ENCODE peak calls at places on chromosomes 1 and 21, in five cellular contexts. Y, P, U, L and Q are unnamed samples. For H3K4me1, the result is how much of the 10 kb centered on the place peaks cover.

GRCh38 chr1:1151306-1151705 is 22.4 kb upstream of the TTLL10 start:
- DNase-seq in Y (no peak), P (no peak), U (no peak), L (no peak), Q (no peak)

GRCh38 chr1:71463144-71463543 is 382.3 kb upstream of the ZRANB2 start:
- DNase-seq in Y (no peak), P (no peak), U (no peak), L (no peak), Q (no peak)

GRCh38 chr1:165289556-165289955 is 67.0 kb downstream of the LMX1A start:
- DNase-seq in Y (no peak), P (no peak), U (no peak), L (no peak), Q (no peak)

GRCh38 chr1:57839067-57839466 is 415.2 kb upstream of the DAB1 start:
- DNase-seq in Y (no peak), P (no peak), U (no peak), L (no peak), Q (no peak)

GRCh38 chr1:87450615-87451209 is 122.0 kb downstream of the LMO4 start:
- DNase-seq in Y (no peak), P (no peak), U (no peak), L (peak), Q (peak)

GRCh38 chr1:41495171-41495948 is 10.9 kb upstream of the EDN2 start:
- DNase-seq in Y (no peak), P (no peak), U (peak), L (no peak), Q (no peak)

GRCh38 chr1:41498809-41499208 is 14.3 kb upstream of the EDN2 start:
- DNase-seq in Y (no peak), P (no peak), U (peak), L (no peak), Q (no peak)

GRCh38 chr21:35430260-35430659 is 381.2 kb upstream of the RUNX1 start:
- DNase-seq in Y (no peak), P (no peak), U (no peak), L (no peak), Q (no peak)

GRCh38 chr1:240401721-240402120 is 210.2 kb downstream of the GREM2 start:
- DNase-seq in Y (no peak), P (no peak), U (no peak), L (no peak), Q (no peak)

GRCh38 chr1:85374160-85374559 is 90.8 kb downstream of the DDAH1 start:
- DNase-seq in Y (no peak), P (no peak), U (no peak), L (no peak), Q (no peak)

GRCh38 chr1:156838972-156839371 is 19.9 kb downstream of the INSRR start:
- DNase-seq in Y (no peak), P (no peak), U (no peak), L (peak), Q (peak)

GRCh38 chr1:11714831-11715574 is 20.9 kb upstream of the AGTRAP start:
- DNase-seq in Y (no peak), P (no peak), U (no peak), L (no peak), Q (no peak)

GRCh38 chr1:27403065-27403726 is 10.8 kb downstream of the GPR3 start:
- DNase-seq in Y (peak), P (no peak), U (peak), L (peak), Q (peak)

GRCh38 chr1:47592296-47592975 is 154.6 kb downstream of the FOXD2 start:
- DNase-seq in Y (no peak), P (no peak), U (no peak), L (no peak), Q (no peak)

GRCh38 chr1:84944767-84945486 is 51.9 kb upstream of the LPAR3 start:
- DNase-seq in Y (peak), P (peak), U (no peak), L (peak), Q (peak)

GRCh38 chr1:12402159-12402673 is 172.4 kb downstream of the VPS13D start:
- DNase-seq in Y (no peak), P (no peak), U (no peak), L (no peak), Q (no peak)

GRCh38 chr1:53134042-53134485 is 8.4 kb downstream of the SLC1A7 start:
- DNase-seq in Y (no peak), P (no peak), U (no peak), L (no peak), Q (no peak)

GRCh38 chr1:10607228-10607627 is 132.5 kb downstream of the PEX14 start:
- DNase-seq in Y (no peak), P (no peak), U (no peak), L (no peak), Q (no peak)

GRCh38 chr1:232599178-232600041 is 30.5 kb downstream of the SIPA1L2 start:
- DNase-seq in Y (no peak), P (no peak), U (no peak), L (no peak), Q (no peak)

GRCh38 chr1:179105393-179105792 is 23.5 kb downstream of the TOR3A start:
- DNase-seq in Y (no peak), P (no peak), U (no peak), L (no peak), Q (peak)

GRCh38 chr1:223486366-223486765 is 93.2 kb downstream of the CCDC185 start:
- DNase-seq in Y (no peak), P (no peak), U (no peak), L (no peak), Q (no peak)
- H3K27ac ChIP-seq in Y (no peak), P (no peak), U (no peak), L (no peak), Q (no peak)

DNA sequence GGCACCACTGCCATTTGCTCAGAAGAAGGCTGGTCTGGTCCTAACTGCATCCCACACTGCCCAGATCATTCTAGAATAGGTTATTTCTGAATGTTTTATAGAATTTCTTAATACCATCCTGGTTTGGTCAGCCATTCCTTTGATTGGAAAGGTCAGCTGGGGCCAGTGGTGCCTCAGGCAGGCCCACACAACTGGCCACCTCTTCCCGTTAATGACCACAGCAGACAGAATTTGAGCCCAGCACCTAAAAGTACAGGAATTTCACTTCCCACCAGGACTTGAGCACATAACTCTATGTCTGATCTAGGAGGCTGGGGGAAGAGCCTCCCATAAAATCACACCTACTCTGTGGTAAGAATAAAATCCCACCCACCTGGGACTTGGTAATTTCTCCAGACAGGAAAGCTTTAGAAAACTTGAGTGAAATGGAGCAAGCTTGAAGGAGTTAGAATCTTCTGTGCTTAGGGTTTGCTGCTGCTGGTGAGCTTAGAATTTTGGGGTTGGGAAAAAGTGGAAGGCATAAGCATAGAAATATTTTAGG is 6.6 kb upstream of the PLA2G2C start:
- DNase-seq in Y (no peak), P (no peak), U (no peak), L (no peak), Q (no peak)
- H3K4me1 ChIP-seq in Y (under half), P (under half), U (under half), L (under half), Q (under half)

DNA sequence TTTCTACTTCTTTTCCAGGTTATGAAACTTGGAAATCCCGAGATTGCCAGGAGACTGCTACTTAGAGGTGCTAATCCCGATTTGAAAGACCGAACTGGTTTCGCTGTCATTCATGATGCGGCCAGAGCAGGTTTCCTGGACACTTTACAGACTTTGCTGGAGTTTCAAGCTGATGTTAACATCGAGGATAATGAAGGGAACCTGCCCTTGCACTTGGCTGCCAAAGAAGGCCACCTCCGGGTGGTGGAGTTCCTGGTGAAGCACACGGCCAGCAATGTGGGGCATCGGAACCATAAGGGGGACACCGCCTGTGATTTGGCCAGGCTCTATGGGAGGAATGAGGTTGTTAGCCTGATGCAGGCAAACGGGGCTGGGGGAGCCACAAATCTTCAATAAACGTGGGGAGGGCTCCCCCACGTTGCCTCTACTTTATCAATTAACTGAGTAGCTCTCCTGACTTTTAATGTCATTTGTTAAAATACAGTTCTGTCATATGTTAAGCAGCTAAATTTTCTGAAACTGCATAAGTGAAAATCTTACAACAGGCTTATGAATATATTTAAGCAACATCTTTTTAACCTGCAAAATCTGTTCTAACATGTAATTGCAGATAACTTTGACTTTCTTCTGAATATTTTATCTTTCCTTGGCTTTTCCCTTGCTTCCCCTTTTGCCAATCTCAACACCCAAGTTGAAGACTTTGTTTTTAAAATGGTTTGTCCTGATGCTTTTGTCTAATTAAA is 4.0 kb downstream of the CDKN2C start:
- DNase-seq in Y (no peak), P (no peak), U (no peak), L (no peak), Q (no peak)
- H3K27ac ChIP-seq in Y (peak), P (no peak), U (peak), L (no peak), Q (no peak)

DNA sequence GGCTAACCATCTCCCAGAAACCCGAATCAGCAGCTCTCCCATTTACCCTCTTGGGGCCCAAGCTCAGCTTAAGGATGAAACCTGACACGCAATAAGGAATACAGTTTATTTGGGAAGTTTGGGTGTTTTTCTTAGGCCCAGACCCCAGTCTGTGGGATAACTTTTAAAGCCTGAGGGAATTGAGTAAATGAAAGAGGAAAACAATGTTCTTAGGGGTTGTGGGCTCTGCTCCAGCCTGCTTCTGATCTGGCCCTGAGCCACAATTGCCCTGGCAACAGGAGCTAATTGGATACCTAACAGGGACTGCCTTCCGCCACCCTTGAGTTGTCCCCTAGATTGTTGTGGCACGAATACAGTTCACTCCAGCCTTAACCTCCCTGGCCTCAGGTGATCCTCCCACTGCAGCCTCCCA is 20.1 kb downstream of the DYRK3 start:
- DNase-seq in Y (no peak), P (no peak), U (no peak), L (no peak), Q (no peak)
- H3K4me1 ChIP-seq in Y (under half), P (under half), U (under half), L (under half), Q (under half)